ENCODE peak calls at places on chromosomes 4 and X, in ten cellular contexts. U, K, G, N, C, E, M, S, H and Q are unnamed samples.

GRCh38 chrX:47585273-47585672 is 3.0 kb downstream of the TIMP1 start:
- DNase-seq in U (no peak), K (no peak), G (no peak), N (no peak), C (no peak), E (no peak), M (no peak), S (no peak), H (no peak), Q (no peak)

GRCh38 chr4:67332627-67333026 is 212.7 kb downstream of the CENPC start:
- DNase-seq in U (no peak), K (no peak), G (peak), N (peak), C (no peak), E (no peak), M (no peak), S (no peak), H (no peak), Q (no peak)

GRCh38 chr4:74161676-74162450 is 3.9 kb downstream of the MTHFD2L start:
- DNase-seq in U (no peak), K (no peak), G (no peak), N (no peak), C (no peak), E (peak), M (no peak), S (no peak), H (no peak), Q (no peak)

GRCh38 chr4:100986360-100986868 is 360.9 kb downstream of the PPP3CA start:
- DNase-seq in U (no peak), K (no peak), G (no peak), N (no peak), C (no peak), E (no peak), M (peak), S (no peak), H (no peak), Q (no peak)

GRCh38 chr4:154304679-154305078 is 186.9 kb downstream of the DCHS2 start:
- DNase-seq in U (no peak), K (no peak), G (no peak), N (no peak), C (no peak), E (no peak), M (no peak), S (no peak), H (no peak), Q (no peak)

GRCh38 chrX:43971966-43972961 is 926 bp downstream of the NDP start:
- DNase-seq in U (no peak), K (no peak), G (no peak), N (no peak), C (no peak), E (no peak), M (no peak), S (no peak), H (no peak), Q (peak)

GRCh38 chr4:36385951-36386561 is 104.6 kb downstream of the DTHD1 start:
- DNase-seq in U (peak), K (no peak), G (no peak), N (no peak), C (peak), E (no peak), M (no peak), S (no peak), H (no peak), Q (no peak)

GRCh38 chr4:67603310-67604028 is 44.9 kb downstream of the STAP1 start:
- DNase-seq in U (no peak), K (no peak), G (no peak), N (no peak), C (no peak), E (no peak), M (no peak), S (no peak), H (no peak), Q (no peak)

GRCh38 chr4:40334591-40335507 is at the start of gene CHRNA9:
- DNase-seq in U (no peak), K (no peak), G (no peak), N (peak), C (no peak), E (no peak), M (peak), S (no peak), H (no peak), Q (no peak)

GRCh38 chrX:23228950-23229448 is 105.7 kb upstream of the PTCHD1 start:
- DNase-seq in U (no peak), K (peak), G (no peak), N (no peak), C (no peak), E (no peak), M (peak), S (no peak), H (no peak), Q (no peak)

GRCh38 chrX:69021095-69021494 is 144.2 kb downstream of the PJA1 start:
- DNase-seq in U (no peak), K (no peak), G (no peak), N (no peak), C (no peak), E (peak), M (no peak), S (no peak), H (no peak), Q (no peak)

GRCh38 chrX:104254442-104255115 is at the start of gene ESX1:
- DNase-seq in U (no peak), K (peak), G (peak), N (no peak), C (no peak), E (peak), M (peak), S (no peak), H (no peak), Q (no peak)

GRCh38 chrX:140766024-140766611 is 56.6 kb downstream of the LINC00632 start:
- DNase-seq in U (peak), K (peak), G (peak), N (peak), C (peak), E (peak), M (peak), S (peak), H (no peak), Q (peak)

GRCh38 chr4:14428125-14428524 is 574.2 kb upstream of the CPEB2 start:
- DNase-seq in U (no peak), K (no peak), G (no peak), N (no peak), C (no peak), E (peak), M (no peak), S (no peak), H (no peak), Q (no peak)

GRCh38 chr4:129109965-129110824 is 14.2 kb downstream of the C4orf33 start:
- DNase-seq in U (no peak), K (no peak), G (no peak), N (no peak), C (no peak), E (no peak), M (no peak), S (no peak), H (no peak), Q (no peak)

GRCh38 chr4:7254736-7255487 is 62.6 kb downstream of the SORCS2 start:
- DNase-seq in U (no peak), K (no peak), G (no peak), N (peak), C (no peak), E (peak), M (no peak), S (peak), H (peak), Q (no peak)

GRCh38 chrX:10619311-10620015 is 922 bp downstream of the MID1 start:
- DNase-seq in U (no peak), K (peak), G (no peak), N (no peak), C (no peak), E (no peak), M (peak), S (no peak), H (no peak), Q (peak)

GRCh38 chr4:146432065-146432464 is 89.7 kb downstream of the SLC10A7 start:
- DNase-seq in U (no peak), K (no peak), G (no peak), N (no peak), C (no peak), E (no peak), M (no peak), S (no peak), H (no peak), Q (no peak)

GRCh38 chr4:146428298-146428697 is 93.4 kb downstream of the SLC10A7 start:
- DNase-seq in U (no peak), K (no peak), G (no peak), N (no peak), C (no peak), E (no peak), M (no peak), S (no peak), H (no peak), Q (no peak)
- H3K4me3 ChIP-seq in U (no peak), K (no peak), G (no peak), N (no peak), C (no peak), E (no peak), M (no peak), S (no peak), H (no peak), Q (no peak)

DNA sequence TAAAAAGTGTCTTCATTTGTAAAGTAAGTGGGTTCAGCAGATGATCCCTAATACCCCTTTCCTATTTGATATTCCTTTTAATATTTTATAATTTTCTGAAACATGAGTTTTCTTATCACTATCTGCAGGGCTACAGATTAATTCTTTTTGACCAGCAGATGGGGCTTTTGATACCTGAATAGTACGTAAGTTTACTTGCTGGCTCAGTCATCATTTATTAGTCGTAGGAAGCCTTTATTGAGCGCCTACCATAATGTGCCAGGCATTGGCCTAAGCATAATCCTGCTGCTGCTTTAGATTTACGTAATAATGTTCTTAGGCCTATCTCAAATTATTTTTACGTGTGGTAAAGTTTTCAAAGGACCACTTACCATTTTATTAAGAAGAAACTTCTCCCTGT is 33.1 kb downstream of the OSTC start:
- DNase-seq in U (no peak), K (peak), G (peak), N (no peak), C (no peak), E (no peak), M (no peak), S (no peak), H (no peak), Q (peak)
- TF ChIP-seq CTCF in U (peak), K (peak), G (peak), N (peak), C (no peak), E (peak), M (peak), S (peak), H (peak), Q (peak)

GRCh38 chr4:112279882-112280315 is 5.8 kb downstream of the TIFA start:
- DNase-seq in U (no peak), K (no peak), G (no peak), N (no peak), C (no peak), E (no peak), M (peak), S (no peak), H (no peak), Q (no peak)
- H3K4me3 ChIP-seq in U (no peak), K (no peak), G (no peak), N (no peak), C (no peak), E (no peak), M (no peak), S (no peak), H (no peak), Q (no peak)

GRCh38 chr4:146521543-146522097 is at the start of gene SLC10A7:
- DNase-seq in U (peak), K (peak), G (peak), N (peak), C (peak), E (peak), M (peak), S (peak), H (peak), Q (peak)
- TF ChIP-seq CTCF in U (no peak), K (no peak), G (no peak), N (no peak), C (no peak), E (no peak), M (no peak), S (no peak), H (no peak), Q (no peak)